ENCODE peak calls at places on chromosomes 16 and 17, in eight cellular contexts. One of them, this sample, is unnamed.

GRCh38 chr16:66247516-66248089 is 118.9 kb upstream of the CDH5 start:
- DNase-seq in endodermal cell: no peak
- DNase-seq in pancreas: no peak
- DNase-seq in ovary: peak; percentile 60
- DNase-seq in stomach: no peak
- DNase-seq in NT2/D1: no peak
- DNase-seq in astrocyte: peak; percentile 47
- DNase-seq in ascending aorta: no peak
- DNase-seq in this sample: no peak

GRCh38 chr16:20874088-20874581 is 26.0 kb downstream of the DCUN1D3 start:
- DNase-seq in endodermal cell: no peak
- DNase-seq in pancreas: no peak
- DNase-seq in ovary: no peak
- DNase-seq in stomach: no peak
- DNase-seq in NT2/D1: no peak
- DNase-seq in astrocyte: peak; percentile 59
- DNase-seq in ascending aorta: no peak
- DNase-seq in this sample: no peak

GRCh38 chr17:76868176-76868668 is at the start of gene MGAT5B:
- DNase-seq in endodermal cell: peak; percentile 98
- DNase-seq in pancreas: peak; percentile 75
- DNase-seq in ovary: peak; percentile 87
- DNase-seq in stomach: peak; percentile 85
- DNase-seq in NT2/D1: peak; percentile 77
- DNase-seq in astrocyte: peak; percentile 63
- DNase-seq in ascending aorta: no peak
- DNase-seq in this sample: peak; percentile 87

GRCh38 chr16:87127061-87127765 is 190.0 kb downstream of the C16orf95 start:
- DNase-seq in endodermal cell: no peak
- DNase-seq in pancreas: no peak
- DNase-seq in ovary: peak; percentile 53
- DNase-seq in stomach: no peak
- DNase-seq in NT2/D1: no peak
- DNase-seq in astrocyte: peak; percentile 59
- DNase-seq in ascending aorta: no peak
- DNase-seq in this sample: no peak

GRCh38 chr17:80902197-80903019 is 89.2 kb upstream of the CHMP6 start:
- DNase-seq in endodermal cell: no peak
- DNase-seq in pancreas: no peak
- DNase-seq in ovary: no peak
- DNase-seq in stomach: no peak
- DNase-seq in NT2/D1: no peak
- DNase-seq in astrocyte: no peak
- DNase-seq in ascending aorta: no peak
- DNase-seq in this sample: no peak

GRCh38 chr16:83272201-83272600 is 535.6 kb upstream of the HSBP1 start:
- DNase-seq in endodermal cell: no peak
- DNase-seq in pancreas: no peak
- DNase-seq in ovary: no peak
- DNase-seq in stomach: no peak
- DNase-seq in NT2/D1: no peak
- DNase-seq in astrocyte: peak; percentile 6
- DNase-seq in ascending aorta: no peak
- DNase-seq in this sample: no peak

GRCh38 chr17:44848257-44848795 is 643 bp downstream of the HIGD1B start:
- DNase-seq in endodermal cell: no peak
- DNase-seq in pancreas: no peak
- DNase-seq in ovary: no peak
- DNase-seq in stomach: no peak
- DNase-seq in NT2/D1: no peak
- DNase-seq in astrocyte: no peak
- DNase-seq in ascending aorta: no peak
- DNase-seq in this sample: no peak

GRCh38 chr17:39225974-39226683 is 384 bp upstream of the STAC2 start:
- DNase-seq in endodermal cell: peak; percentile 100
- DNase-seq in pancreas: no peak
- DNase-seq in ovary: peak; percentile 89
- DNase-seq in stomach: peak; percentile 38
- DNase-seq in NT2/D1: peak; percentile 76
- DNase-seq in astrocyte: no peak
- DNase-seq in ascending aorta: peak; percentile 60
- DNase-seq in this sample: peak; percentile 95

GRCh38 chr16:66127459-66128362 is 238.8 kb upstream of the CDH5 start:
- DNase-seq in endodermal cell: peak; percentile 79
- DNase-seq in pancreas: no peak
- DNase-seq in ovary: peak; percentile 44
- DNase-seq in stomach: no peak
- DNase-seq in NT2/D1: no peak
- DNase-seq in astrocyte: no peak
- DNase-seq in ascending aorta: no peak
- DNase-seq in this sample: no peak

GRCh38 chr17:13750783-13751484 is 149.2 kb upstream of the HS3ST3A1 start:
- DNase-seq in endodermal cell: peak; percentile 79
- DNase-seq in pancreas: no peak
- DNase-seq in ovary: no peak
- DNase-seq in stomach: no peak
- DNase-seq in NT2/D1: peak; percentile 32
- DNase-seq in astrocyte: peak; percentile 27
- DNase-seq in ascending aorta: no peak
- DNase-seq in this sample: no peak

GRCh38 chr17:41009301-41009760 is 403 bp upstream of the KRTAP3-1 start:
- DNase-seq in endodermal cell: peak; percentile 75
- DNase-seq in pancreas: no peak
- DNase-seq in ovary: no peak
- DNase-seq in stomach: no peak
- DNase-seq in NT2/D1: peak; percentile 18
- DNase-seq in astrocyte: no peak
- DNase-seq in ascending aorta: no peak
- DNase-seq in this sample: no peak

GRCh38 chr16:21281698-21282389 is 3.8 kb upstream of the CRYM start:
- DNase-seq in endodermal cell: peak; percentile 17
- DNase-seq in pancreas: no peak
- DNase-seq in ovary: no peak
- DNase-seq in stomach: no peak
- DNase-seq in NT2/D1: no peak
- DNase-seq in astrocyte: no peak
- DNase-seq in ascending aorta: no peak
- DNase-seq in this sample: peak; percentile 51

GRCh38 chr16:70589998-70590471 is 56.3 kb upstream of the IL34 start:
- DNase-seq in endodermal cell: no peak
- DNase-seq in pancreas: no peak
- DNase-seq in ovary: peak; percentile 69
- DNase-seq in stomach: no peak
- DNase-seq in NT2/D1: no peak
- DNase-seq in astrocyte: peak; percentile 61
- DNase-seq in ascending aorta: no peak
- DNase-seq in this sample: peak; percentile 39

GRCh38 chr16:87850009-87851006 is 19.0 kb downstream of the SLC7A5 start:
- DNase-seq in endodermal cell: peak; percentile 93
- DNase-seq in pancreas: peak; percentile 74
- DNase-seq in ovary: peak; percentile 72
- DNase-seq in stomach: peak; percentile 78
- DNase-seq in NT2/D1: no peak
- DNase-seq in astrocyte: no peak
- DNase-seq in ascending aorta: no peak
- DNase-seq in this sample: peak; percentile 59

GRCh38 chr16:11439216-11439615 is 94.0 kb downstream of the RMI2 start:
- DNase-seq in endodermal cell: no peak
- DNase-seq in pancreas: no peak
- DNase-seq in ovary: no peak
- DNase-seq in stomach: no peak
- DNase-seq in NT2/D1: no peak
- DNase-seq in astrocyte: no peak
- DNase-seq in ascending aorta: no peak
- DNase-seq in this sample: no peak

GRCh38 chr17:57544834-57545463 is 200.2 kb downstream of the CCDC182 start:
- DNase-seq in endodermal cell: no peak
- DNase-seq in pancreas: no peak
- DNase-seq in ovary: no peak
- DNase-seq in stomach: no peak
- DNase-seq in NT2/D1: no peak
- DNase-seq in astrocyte: no peak
- DNase-seq in ascending aorta: no peak
- DNase-seq in this sample: peak; percentile 55

GRCh38 chr16:51151951-51152663 is 1.0 kb upstream of the SALL1 start:
- DNase-seq in endodermal cell: peak; percentile 97
- DNase-seq in pancreas: peak; percentile 55
- DNase-seq in ovary: peak; percentile 92
- DNase-seq in stomach: peak; percentile 34
- DNase-seq in NT2/D1: peak; percentile 92
- DNase-seq in astrocyte: peak; percentile 83
- DNase-seq in ascending aorta: no peak
- DNase-seq in this sample: peak; percentile 94

GRCh38 chr17:58279016-58279671 is 1.6 kb downstream of the MPO start:
- DNase-seq in endodermal cell: no peak
- DNase-seq in pancreas: peak; percentile 18
- DNase-seq in ovary: peak; percentile 64
- DNase-seq in stomach: no peak
- DNase-seq in NT2/D1: no peak
- DNase-seq in astrocyte: peak; percentile 4
- DNase-seq in ascending aorta: no peak
- DNase-seq in this sample: no peak

GRCh38 chr16:11446566-11447119 is 101.4 kb downstream of the RMI2 start:
- DNase-seq in endodermal cell: no peak
- DNase-seq in pancreas: no peak
- DNase-seq in ovary: no peak
- DNase-seq in stomach: no peak
- DNase-seq in NT2/D1: no peak
- DNase-seq in astrocyte: no peak
- DNase-seq in ascending aorta: no peak
- DNase-seq in this sample: no peak

DNA sequence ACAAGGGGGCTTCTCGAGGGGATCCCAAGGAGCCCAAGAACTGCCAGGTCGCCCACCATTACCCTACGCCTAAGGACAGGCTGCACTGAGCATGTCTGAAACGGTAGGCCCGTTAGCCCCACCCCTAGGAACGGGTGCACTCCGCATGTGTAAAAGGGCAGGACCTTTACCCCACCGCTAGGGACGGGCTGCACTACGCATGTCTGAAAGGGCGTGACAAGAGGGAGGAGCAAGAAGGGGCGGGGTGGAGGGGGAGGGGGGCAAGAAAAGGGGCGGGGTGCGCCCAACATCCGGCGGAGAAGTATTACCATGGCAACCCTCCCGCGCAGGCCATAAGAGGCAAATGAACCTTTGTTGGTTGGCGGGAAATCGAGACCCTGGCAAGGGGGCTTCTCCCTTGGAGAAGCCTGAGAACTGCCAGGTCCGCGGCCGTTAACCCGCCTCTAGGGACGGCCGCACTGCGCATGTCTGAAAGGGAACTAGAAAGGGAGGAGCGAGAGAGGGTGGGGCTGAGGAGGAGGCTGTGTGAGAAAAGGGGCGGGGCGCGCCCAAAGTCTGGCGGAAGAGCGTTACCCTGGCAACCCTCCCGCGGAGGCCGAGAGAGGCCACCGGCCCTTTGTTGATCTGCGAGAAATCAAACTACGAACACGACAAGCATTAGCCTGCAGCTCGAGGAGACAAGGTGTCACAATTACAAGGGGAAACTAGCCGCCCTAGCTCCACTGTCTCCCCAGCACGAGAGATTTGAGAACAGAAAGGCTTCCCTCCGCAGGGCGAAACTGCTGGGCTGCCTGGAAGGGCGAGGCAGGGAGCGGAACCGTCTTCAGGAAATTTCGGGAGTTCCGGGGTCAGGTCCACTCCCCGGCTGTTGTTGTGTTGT is 2046.8 kb downstream of the TP53TG3F start:
- DNase-seq in endodermal cell: no peak
- DNase-seq in pancreas: no peak
- DNase-seq in ovary: no peak
- DNase-seq in stomach: no peak
- DNase-seq in NT2/D1: no peak
- DNase-seq in astrocyte: no peak
- DNase-seq in ascending aorta: no peak
- DNase-seq in this sample: no peak
- H3K9me3 ChIP-seq in endodermal cell: peaks cover 69% of the 10 kb centered on the region
- H3K9me3 ChIP-seq in pancreas: no peaks in the 10 kb centered on the region
- H3K9me3 ChIP-seq in ovary: no peaks in the 10 kb centered on the region
- H3K9me3 ChIP-seq in stomach: peaks cover 37% of the 10 kb centered on the region
- H3K9me3 ChIP-seq in NT2/D1: no peaks in the 10 kb centered on the region
- H3K9me3 ChIP-seq in astrocyte: peaks cover 28% of the 10 kb centered on the region
- H3K9me3 ChIP-seq in ascending aorta: no peaks in the 10 kb centered on the region
- H3K9me3 ChIP-seq in this sample: peaks cover 2% of the 10 kb centered on the region

DNA sequence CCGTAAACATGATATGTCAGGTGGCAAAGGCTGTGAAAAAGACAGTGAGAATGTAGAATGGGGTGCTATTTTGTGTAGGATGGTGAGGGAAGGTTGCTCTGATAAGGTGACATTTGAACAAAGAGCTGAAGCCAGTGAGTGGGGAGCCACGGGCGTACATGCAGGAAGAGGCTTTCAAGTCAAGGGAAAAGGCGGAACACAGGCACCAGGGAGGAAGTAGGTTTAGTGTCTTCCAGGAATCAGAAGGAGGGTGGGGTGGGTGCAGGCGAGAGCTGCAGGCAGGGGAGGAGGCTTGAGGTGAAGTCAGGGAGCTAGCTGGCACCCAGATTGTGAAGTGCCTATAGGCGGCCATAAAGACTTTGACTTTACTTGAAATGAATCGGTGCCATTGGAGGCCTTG is 14.1 kb downstream of the ZFP90 start:
- DNase-seq in endodermal cell: no peak
- DNase-seq in pancreas: no peak
- DNase-seq in ovary: no peak
- DNase-seq in stomach: no peak
- DNase-seq in NT2/D1: no peak
- DNase-seq in astrocyte: no peak
- DNase-seq in ascending aorta: no peak
- DNase-seq in this sample: no peak
- H3K9me3 ChIP-seq in endodermal cell: peaks cover 97% of the 10 kb centered on the region
- H3K9me3 ChIP-seq in pancreas: no peaks in the 10 kb centered on the region
- H3K9me3 ChIP-seq in ovary: peaks cover 38% of the 10 kb centered on the region
- H3K9me3 ChIP-seq in stomach: peaks cover 95% of the 10 kb centered on the region
- H3K9me3 ChIP-seq in NT2/D1: peaks cover 89% of the 10 kb centered on the region
- H3K9me3 ChIP-seq in astrocyte: peaks cover 52% of the 10 kb centered on the region
- H3K9me3 ChIP-seq in ascending aorta: peaks cover 91% of the 10 kb centered on the region
- H3K9me3 ChIP-seq in this sample: peaks cover 26% of the 10 kb centered on the region

DNA sequence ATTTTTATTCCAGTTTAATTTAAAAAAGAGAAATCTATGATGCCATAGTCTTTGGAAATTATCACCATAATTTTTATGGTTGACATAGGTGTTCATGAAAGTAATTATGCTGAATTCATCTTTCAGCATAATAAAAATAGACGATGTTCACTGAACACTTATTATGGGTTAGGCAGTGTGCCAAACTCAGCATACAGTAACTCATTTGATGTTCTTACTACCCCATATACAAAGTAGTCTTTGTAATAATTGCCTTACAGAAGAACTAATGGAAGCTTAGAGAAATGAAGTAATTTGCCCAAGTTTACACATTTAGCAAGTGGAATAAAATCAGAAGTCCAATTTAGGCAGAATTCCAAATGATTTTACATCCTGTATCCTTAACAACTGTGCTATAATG is 852.2 kb upstream of the GOT2 start:
- DNase-seq in endodermal cell: no peak
- DNase-seq in pancreas: no peak
- DNase-seq in ovary: no peak
- DNase-seq in stomach: no peak
- DNase-seq in NT2/D1: no peak
- DNase-seq in astrocyte: no peak
- DNase-seq in ascending aorta: no peak
- DNase-seq in this sample: no peak
- H3K9me3 ChIP-seq in endodermal cell: peaks cover 5% of the 10 kb centered on the region
- H3K9me3 ChIP-seq in pancreas: no peaks in the 10 kb centered on the region
- H3K9me3 ChIP-seq in ovary: peaks cover 4% of the 10 kb centered on the region
- H3K9me3 ChIP-seq in stomach: peaks cover 3% of the 10 kb centered on the region
- H3K9me3 ChIP-seq in NT2/D1: no peaks in the 10 kb centered on the region
- H3K9me3 ChIP-seq in astrocyte: no peaks in the 10 kb centered on the region
- H3K9me3 ChIP-seq in ascending aorta: no peaks in the 10 kb centered on the region
- H3K9me3 ChIP-seq in this sample: no peaks in the 10 kb centered on the region

GRCh38 chr17:61451538-61452300 is 503 bp upstream of the TBX4 start:
- DNase-seq in endodermal cell: peak; percentile 89
- DNase-seq in pancreas: no peak
- DNase-seq in ovary: no peak
- DNase-seq in stomach: no peak
- DNase-seq in NT2/D1: no peak
- DNase-seq in astrocyte: no peak
- DNase-seq in ascending aorta: no peak
- DNase-seq in this sample: no peak
- H3K9me3 ChIP-seq in endodermal cell: no peaks in the 10 kb centered on the region
- H3K9me3 ChIP-seq in pancreas: no peaks in the 10 kb centered on the region
- H3K9me3 ChIP-seq in ovary: peaks cover 7% of the 10 kb centered on the region
- H3K9me3 ChIP-seq in stomach: no peaks in the 10 kb centered on the region
- H3K9me3 ChIP-seq in NT2/D1: no peaks in the 10 kb centered on the region
- H3K9me3 ChIP-seq in astrocyte: no peaks in the 10 kb centered on the region
- H3K9me3 ChIP-seq in ascending aorta: no peaks in the 10 kb centered on the region
- H3K9me3 ChIP-seq in this sample: peaks cover 14% of the 10 kb centered on the region

This sample was measured in WERI-Rb-1.